ENCODE peak calls at places on chromosome 22, in nine cellular contexts. One of them, this sample, is unnamed.

GRCh38 chr22:39205344-39206021 is 39.3 kb downstream of the PDGFB start:
- DNase-seq in A172: peak
- DNase-seq in stimulated activated CD4-positive, alpha-beta T cell treated with anti-CD3 and anti-CD28 coated beads, TNF-alpha, amount 100 ng/mL, for 1 hour: no peak
- DNase-seq in DMS153: no peak
- DNase-seq in KBM-7: no peak
- DNase-seq in activated T-cell treated with anti-CD3 and anti-CD28 coated beads for 48 hours: peak
- DNase-seq in SJSA1: peak
- DNase-seq in effector memory CD4-positive, alpha-beta T cell: no peak
- DNase-seq in neural crest cell: no peak
- DNase-seq in this sample: no peak

GRCh38 chr22:18033204-18033998 is 9.0 kb upstream of the MICAL3 start:
- DNase-seq in A172: no peak
- DNase-seq in stimulated activated CD4-positive, alpha-beta T cell treated with anti-CD3 and anti-CD28 coated beads, TNF-alpha, amount 100 ng/mL, for 1 hour: no peak
- DNase-seq in DMS153: no peak
- DNase-seq in KBM-7: no peak
- DNase-seq in activated T-cell treated with anti-CD3 and anti-CD28 coated beads for 48 hours: no peak
- DNase-seq in SJSA1: no peak
- DNase-seq in effector memory CD4-positive, alpha-beta T cell: no peak
- DNase-seq in neural crest cell: no peak
- DNase-seq in this sample: no peak

GRCh38 chr22:39013923-39014722 is at the start of gene APOBEC3C:
- DNase-seq in A172: peak
- DNase-seq in stimulated activated CD4-positive, alpha-beta T cell treated with anti-CD3 and anti-CD28 coated beads, TNF-alpha, amount 100 ng/mL, for 1 hour: peak
- DNase-seq in DMS153: peak
- DNase-seq in KBM-7: peak
- DNase-seq in activated T-cell treated with anti-CD3 and anti-CD28 coated beads for 48 hours: peak
- DNase-seq in SJSA1: peak
- DNase-seq in effector memory CD4-positive, alpha-beta T cell: peak
- DNase-seq in neural crest cell: peak
- DNase-seq in this sample: peak

GRCh38 chr22:19912236-19912999 is 29.2 kb upstream of the COMT start:
- DNase-seq in A172: no peak
- DNase-seq in stimulated activated CD4-positive, alpha-beta T cell treated with anti-CD3 and anti-CD28 coated beads, TNF-alpha, amount 100 ng/mL, for 1 hour: no peak
- DNase-seq in DMS153: no peak
- DNase-seq in KBM-7: no peak
- DNase-seq in activated T-cell treated with anti-CD3 and anti-CD28 coated beads for 48 hours: no peak
- DNase-seq in SJSA1: no peak
- DNase-seq in effector memory CD4-positive, alpha-beta T cell: no peak
- DNase-seq in neural crest cell: no peak
- DNase-seq in this sample: no peak

GRCh38 chr22:37674248-37674647 is 1.2 kb upstream of the LGALS1 start:
- DNase-seq in A172: no peak
- DNase-seq in stimulated activated CD4-positive, alpha-beta T cell treated with anti-CD3 and anti-CD28 coated beads, TNF-alpha, amount 100 ng/mL, for 1 hour: no peak
- DNase-seq in DMS153: no peak
- DNase-seq in KBM-7: no peak
- DNase-seq in activated T-cell treated with anti-CD3 and anti-CD28 coated beads for 48 hours: no peak
- DNase-seq in SJSA1: no peak
- DNase-seq in effector memory CD4-positive, alpha-beta T cell: no peak
- DNase-seq in neural crest cell: no peak
- DNase-seq in this sample: no peak

GRCh38 chr22:40323681-40324083 is 22.6 kb upstream of the ADSL start:
- DNase-seq in A172: no peak
- DNase-seq in stimulated activated CD4-positive, alpha-beta T cell treated with anti-CD3 and anti-CD28 coated beads, TNF-alpha, amount 100 ng/mL, for 1 hour: no peak
- DNase-seq in DMS153: no peak
- DNase-seq in KBM-7: no peak
- DNase-seq in activated T-cell treated with anti-CD3 and anti-CD28 coated beads for 48 hours: no peak
- DNase-seq in SJSA1: no peak
- DNase-seq in effector memory CD4-positive, alpha-beta T cell: no peak
- DNase-seq in neural crest cell: no peak
- DNase-seq in this sample: no peak

GRCh38 chr22:19430890-19431541 is 517 bp downstream of the HIRA start:
- DNase-seq in A172: no peak
- DNase-seq in stimulated activated CD4-positive, alpha-beta T cell treated with anti-CD3 and anti-CD28 coated beads, TNF-alpha, amount 100 ng/mL, for 1 hour: no peak
- DNase-seq in DMS153: no peak
- DNase-seq in KBM-7: peak
- DNase-seq in activated T-cell treated with anti-CD3 and anti-CD28 coated beads for 48 hours: peak
- DNase-seq in SJSA1: no peak
- DNase-seq in effector memory CD4-positive, alpha-beta T cell: no peak
- DNase-seq in neural crest cell: peak
- DNase-seq in this sample: peak

GRCh38 chr22:39422101-39422500 is 22.5 kb downstream of the TAB1 start:
- DNase-seq in A172: no peak
- DNase-seq in stimulated activated CD4-positive, alpha-beta T cell treated with anti-CD3 and anti-CD28 coated beads, TNF-alpha, amount 100 ng/mL, for 1 hour: no peak
- DNase-seq in DMS153: no peak
- DNase-seq in KBM-7: no peak
- DNase-seq in activated T-cell treated with anti-CD3 and anti-CD28 coated beads for 48 hours: no peak
- DNase-seq in SJSA1: no peak
- DNase-seq in effector memory CD4-positive, alpha-beta T cell: no peak
- DNase-seq in neural crest cell: no peak
- DNase-seq in this sample: no peak

GRCh38 chr22:36277482-36278291 is 24.8 kb downstream of the APOL1 start:
- DNase-seq in A172: peak
- DNase-seq in stimulated activated CD4-positive, alpha-beta T cell treated with anti-CD3 and anti-CD28 coated beads, TNF-alpha, amount 100 ng/mL, for 1 hour: peak
- DNase-seq in DMS153: no peak
- DNase-seq in KBM-7: peak
- DNase-seq in activated T-cell treated with anti-CD3 and anti-CD28 coated beads for 48 hours: peak
- DNase-seq in SJSA1: peak
- DNase-seq in effector memory CD4-positive, alpha-beta T cell: peak
- DNase-seq in neural crest cell: peak
- DNase-seq in this sample: peak

GRCh38 chr22:41201146-41201545 is 4.0 kb upstream of the L3MBTL2 start:
- DNase-seq in A172: no peak
- DNase-seq in stimulated activated CD4-positive, alpha-beta T cell treated with anti-CD3 and anti-CD28 coated beads, TNF-alpha, amount 100 ng/mL, for 1 hour: no peak
- DNase-seq in DMS153: peak
- DNase-seq in KBM-7: no peak
- DNase-seq in activated T-cell treated with anti-CD3 and anti-CD28 coated beads for 48 hours: no peak
- DNase-seq in SJSA1: no peak
- DNase-seq in effector memory CD4-positive, alpha-beta T cell: no peak
- DNase-seq in neural crest cell: no peak
- DNase-seq in this sample: no peak

GRCh38 chr22:20043057-20043996 is 22.4 kb downstream of the TANGO2 start:
- DNase-seq in A172: no peak
- DNase-seq in stimulated activated CD4-positive, alpha-beta T cell treated with anti-CD3 and anti-CD28 coated beads, TNF-alpha, amount 100 ng/mL, for 1 hour: no peak
- DNase-seq in DMS153: no peak
- DNase-seq in KBM-7: no peak
- DNase-seq in activated T-cell treated with anti-CD3 and anti-CD28 coated beads for 48 hours: no peak
- DNase-seq in SJSA1: peak
- DNase-seq in effector memory CD4-positive, alpha-beta T cell: no peak
- DNase-seq in neural crest cell: no peak
- DNase-seq in this sample: no peak

GRCh38 chr22:36279219-36279666 is 26.3 kb downstream of the APOL1 start:
- DNase-seq in A172: no peak
- DNase-seq in stimulated activated CD4-positive, alpha-beta T cell treated with anti-CD3 and anti-CD28 coated beads, TNF-alpha, amount 100 ng/mL, for 1 hour: no peak
- DNase-seq in DMS153: no peak
- DNase-seq in KBM-7: peak
- DNase-seq in activated T-cell treated with anti-CD3 and anti-CD28 coated beads for 48 hours: no peak
- DNase-seq in SJSA1: no peak
- DNase-seq in effector memory CD4-positive, alpha-beta T cell: no peak
- DNase-seq in neural crest cell: no peak
- DNase-seq in this sample: no peak

GRCh38 chr22:34841321-34841901 is 224.5 kb upstream of the ISX start:
- DNase-seq in A172: no peak
- DNase-seq in stimulated activated CD4-positive, alpha-beta T cell treated with anti-CD3 and anti-CD28 coated beads, TNF-alpha, amount 100 ng/mL, for 1 hour: no peak
- DNase-seq in DMS153: no peak
- DNase-seq in KBM-7: no peak
- DNase-seq in activated T-cell treated with anti-CD3 and anti-CD28 coated beads for 48 hours: no peak
- DNase-seq in SJSA1: no peak
- DNase-seq in effector memory CD4-positive, alpha-beta T cell: no peak
- DNase-seq in neural crest cell: no peak
- DNase-seq in this sample: no peak

GRCh38 chr22:27971926-27972325 is 52.9 kb upstream of the PITPNB start:
- DNase-seq in A172: no peak
- DNase-seq in stimulated activated CD4-positive, alpha-beta T cell treated with anti-CD3 and anti-CD28 coated beads, TNF-alpha, amount 100 ng/mL, for 1 hour: no peak
- DNase-seq in DMS153: no peak
- DNase-seq in KBM-7: no peak
- DNase-seq in activated T-cell treated with anti-CD3 and anti-CD28 coated beads for 48 hours: no peak
- DNase-seq in SJSA1: no peak
- DNase-seq in effector memory CD4-positive, alpha-beta T cell: no peak
- DNase-seq in neural crest cell: no peak
- DNase-seq in this sample: no peak

GRCh38 chr22:31080848-31081649 is at the start of gene SMTN:
- DNase-seq in A172: peak
- DNase-seq in stimulated activated CD4-positive, alpha-beta T cell treated with anti-CD3 and anti-CD28 coated beads, TNF-alpha, amount 100 ng/mL, for 1 hour: peak
- DNase-seq in DMS153: peak
- DNase-seq in KBM-7: peak
- DNase-seq in activated T-cell treated with anti-CD3 and anti-CD28 coated beads for 48 hours: peak
- DNase-seq in SJSA1: peak
- DNase-seq in effector memory CD4-positive, alpha-beta T cell: peak
- DNase-seq in neural crest cell: peak
- DNase-seq in this sample: peak

GRCh38 chr22:28891156-28891733 is 7.9 kb downstream of the ZNRF3 start:
- DNase-seq in A172: no peak
- DNase-seq in stimulated activated CD4-positive, alpha-beta T cell treated with anti-CD3 and anti-CD28 coated beads, TNF-alpha, amount 100 ng/mL, for 1 hour: no peak
- DNase-seq in DMS153: no peak
- DNase-seq in KBM-7: no peak
- DNase-seq in activated T-cell treated with anti-CD3 and anti-CD28 coated beads for 48 hours: no peak
- DNase-seq in SJSA1: no peak
- DNase-seq in effector memory CD4-positive, alpha-beta T cell: no peak
- DNase-seq in neural crest cell: no peak
- DNase-seq in this sample: no peak

GRCh38 chr22:39721456-39722325 is 151.1 kb downstream of the CACNA1I start:
- DNase-seq in A172: no peak
- DNase-seq in stimulated activated CD4-positive, alpha-beta T cell treated with anti-CD3 and anti-CD28 coated beads, TNF-alpha, amount 100 ng/mL, for 1 hour: no peak
- DNase-seq in DMS153: no peak
- DNase-seq in KBM-7: no peak
- DNase-seq in activated T-cell treated with anti-CD3 and anti-CD28 coated beads for 48 hours: no peak
- DNase-seq in SJSA1: no peak
- DNase-seq in effector memory CD4-positive, alpha-beta T cell: no peak
- DNase-seq in neural crest cell: no peak
- DNase-seq in this sample: no peak

GRCh38 chr22:46596819-46597218 is 23.4 kb upstream of the GRAMD4 start:
- DNase-seq in A172: no peak
- DNase-seq in stimulated activated CD4-positive, alpha-beta T cell treated with anti-CD3 and anti-CD28 coated beads, TNF-alpha, amount 100 ng/mL, for 1 hour: no peak
- DNase-seq in DMS153: peak
- DNase-seq in KBM-7: no peak
- DNase-seq in activated T-cell treated with anti-CD3 and anti-CD28 coated beads for 48 hours: no peak
- DNase-seq in SJSA1: no peak
- DNase-seq in effector memory CD4-positive, alpha-beta T cell: no peak
- DNase-seq in neural crest cell: no peak
- DNase-seq in this sample: no peak

GRCh38 chr22:45903355-45904149 is 73.4 kb downstream of the WNT7B start:
- DNase-seq in A172: peak
- DNase-seq in stimulated activated CD4-positive, alpha-beta T cell treated with anti-CD3 and anti-CD28 coated beads, TNF-alpha, amount 100 ng/mL, for 1 hour: no peak
- DNase-seq in DMS153: no peak
- DNase-seq in KBM-7: no peak
- DNase-seq in activated T-cell treated with anti-CD3 and anti-CD28 coated beads for 48 hours: no peak
- DNase-seq in SJSA1: peak
- DNase-seq in effector memory CD4-positive, alpha-beta T cell: no peak
- DNase-seq in neural crest cell: no peak
- DNase-seq in this sample: no peak

This sample was measured in stimulated activated naive B cell treated with anti-CD40 and anti-IgM and Interleukin-4, amounts not matched to agents 10 μg/mL and 1 μg/mL and 100 μg/mL, for 72 hours.